ENCODE peak calls at places on chromosomes 7 and 10, in nine cellular contexts. R, K, G, Z, N, I, V, M and E are unnamed samples.

GRCh38 chr7:110774066-110774465 is 316.9 kb upstream of the LRRN3 start:
- DNase-seq in R (peak), K (no peak), G (no peak), Z (no peak), N (no peak), I (no peak), V (no peak), M (no peak), E (no peak)

GRCh38 chr10:49760789-49761188 is 1.3 kb downstream of the OGDHL start:
- DNase-seq in R (no peak), K (no peak), G (no peak), Z (peak), N (no peak), I (no peak), V (no peak), M (no peak), E (peak)

GRCh38 chr7:17463511-17464085 is 165.1 kb downstream of the AHR start:
- DNase-seq in R (no peak), K (no peak), G (peak), Z (no peak), N (no peak), I (no peak), V (no peak), M (no peak), E (no peak)

GRCh38 chr10:80277016-80277415 is 12.4 kb downstream of the MAT1A start:
- DNase-seq in R (no peak), K (no peak), G (no peak), Z (peak), N (no peak), I (no peak), V (no peak), M (no peak), E (no peak)

GRCh38 chr7:128904381-128905197 is 5.9 kb downstream of the KCP start:
- DNase-seq in R (no peak), K (peak), G (peak), Z (no peak), N (no peak), I (no peak), V (peak), M (peak), E (peak)

GRCh38 chr7:73397936-73398335 is 35.6 kb upstream of the FZD9 start:
- DNase-seq in R (no peak), K (no peak), G (no peak), Z (no peak), N (no peak), I (no peak), V (no peak), M (no peak), E (no peak)

GRCh38 chr10:122297583-122297982 is 26.5 kb downstream of the BTBD16 start:
- DNase-seq in R (no peak), K (no peak), G (no peak), Z (no peak), N (no peak), I (no peak), V (no peak), M (no peak), E (no peak)

GRCh38 chr10:24957624-24958435 is 5.4 kb upstream of the PRTFDC1 start:
- DNase-seq in R (no peak), K (no peak), G (peak), Z (no peak), N (no peak), I (no peak), V (peak), M (no peak), E (no peak)

GRCh38 chr10:7610017-7610416 is 56.7 kb downstream of the ITIH5 start:
- DNase-seq in R (no peak), K (no peak), G (no peak), Z (no peak), N (no peak), I (no peak), V (no peak), M (no peak), E (no peak)

GRCh38 chr10:90775351-90776028 is 82.3 kb downstream of the HTR7 start:
- DNase-seq in R (no peak), K (no peak), G (no peak), Z (no peak), N (no peak), I (no peak), V (no peak), M (no peak), E (no peak)

GRCh38 chr7:83271212-83272099 is 108.8 kb upstream of the PCLO start:
- DNase-seq in R (no peak), K (no peak), G (peak), Z (no peak), N (no peak), I (no peak), V (peak), M (no peak), E (no peak)

GRCh38 chr7:159370-160270 is 32.8 kb upstream of the FAM20C start:
- DNase-seq in R (no peak), K (peak), G (no peak), Z (no peak), N (no peak), I (no peak), V (no peak), M (no peak), E (peak)

GRCh38 chr7:26279405-26279804 is 12.3 kb upstream of the SNX10 start:
- DNase-seq in R (no peak), K (no peak), G (no peak), Z (no peak), N (no peak), I (no peak), V (no peak), M (no peak), E (peak)

GRCh38 chr10:72802291-72803118 is 91.0 kb upstream of the OIT3 start:
- DNase-seq in R (no peak), K (no peak), G (peak), Z (no peak), N (no peak), I (no peak), V (no peak), M (no peak), E (no peak)

GRCh38 chr7:103765891-103766290 is 223.6 kb downstream of the RELN start:
- DNase-seq in R (no peak), K (no peak), G (no peak), Z (no peak), N (no peak), I (no peak), V (no peak), M (no peak), E (no peak)

GRCh38 chr7:131608112-131608498 is 51.7 kb upstream of the PODXL start:
- DNase-seq in R (no peak), K (no peak), G (no peak), Z (no peak), N (no peak), I (no peak), V (no peak), M (no peak), E (no peak)

GRCh38 chr10:52652431-52653220 is 120.0 kb downstream of the MBL2 start:
- DNase-seq in R (no peak), K (no peak), G (peak), Z (no peak), N (no peak), I (no peak), V (no peak), M (no peak), E (no peak)

GRCh38 chr7:80827238-80827633 is 91.6 kb downstream of the SEMA3C start:
- DNase-seq in R (peak), K (no peak), G (no peak), Z (no peak), N (no peak), I (no peak), V (no peak), M (no peak), E (no peak)

GRCh38 chr7:155534691-155535090 is 11.7 kb downstream of the CNPY1 start:
- DNase-seq in R (no peak), K (no peak), G (no peak), Z (no peak), N (no peak), I (no peak), V (no peak), M (no peak), E (no peak)

GRCh38 chr7:94258856-94259255 is 135.8 kb upstream of the COL1A2 start:
- DNase-seq in R (no peak), K (no peak), G (no peak), Z (no peak), N (no peak), I (no peak), V (no peak), M (no peak), E (no peak)

GRCh38 chr7:17233643-17234397 is 64.6 kb upstream of the AHR start:
- DNase-seq in R (no peak), K (no peak), G (no peak), Z (no peak), N (no peak), I (no peak), V (no peak), M (no peak), E (no peak)

GRCh38 chr10:87878664-87879459 is 15.4 kb downstream of the PTEN start:
- DNase-seq in R (no peak), K (no peak), G (peak), Z (no peak), N (no peak), I (no peak), V (no peak), M (peak), E (no peak)

GRCh38 chr10:44395902-44396670 is 11.2 kb upstream of the CXCL12 start:
- DNase-seq in R (no peak), K (no peak), G (no peak), Z (no peak), N (peak), I (no peak), V (no peak), M (no peak), E (peak)

GRCh38 chr10:93894516-93895378 is 969 bp downstream of the SLC35G1 start:
- DNase-seq in R (no peak), K (no peak), G (peak), Z (no peak), N (no peak), I (no peak), V (no peak), M (peak), E (no peak)

GRCh38 chr10:53476650-53477312 is 704.2 kb upstream of the MBL2 start:
- DNase-seq in R (no peak), K (no peak), G (no peak), Z (no peak), N (no peak), I (no peak), V (no peak), M (no peak), E (no peak)

GRCh38 chr10:28365840-28366239 is 63.0 kb upstream of the MPP7 start:
- DNase-seq in R (no peak), K (no peak), G (no peak), Z (no peak), N (no peak), I (no peak), V (no peak), M (no peak), E (no peak)

GRCh38 chr7:150351587-150352194 is 10.3 kb upstream of the RARRES2 start:
- DNase-seq in R (no peak), K (no peak), G (no peak), Z (no peak), N (no peak), I (no peak), V (no peak), M (no peak), E (no peak)

GRCh38 chr10:104351919-104352318 is 1.7 kb upstream of the CFAP58 start:
- DNase-seq in R (no peak), K (no peak), G (no peak), Z (no peak), N (no peak), I (no peak), V (no peak), M (no peak), E (no peak)

GRCh38 chr7:36260481-36260880 is 107.4 kb downstream of the EEPD1 start:
- DNase-seq in R (no peak), K (no peak), G (no peak), Z (no peak), N (no peak), I (no peak), V (no peak), M (no peak), E (no peak)

GRCh38 chr7:130732980-130733865 is 784 bp downstream of the KLF14 start:
- DNase-seq in R (peak), K (peak), G (no peak), Z (peak), N (no peak), I (no peak), V (peak), M (peak), E (peak)

GRCh38 chr7:38833329-38833728 is 75.7 kb downstream of the VPS41 start:
- DNase-seq in R (no peak), K (no peak), G (no peak), Z (no peak), N (no peak), I (no peak), V (no peak), M (no peak), E (no peak)

GRCh38 chr10:124612611-124613498 is 131.3 kb downstream of the FAM53B start:
- DNase-seq in R (no peak), K (peak), G (peak), Z (no peak), N (no peak), I (no peak), V (peak), M (peak), E (no peak)

GRCh38 chr10:58952162-58952561 is 224.3 kb upstream of the PHYHIPL start:
- DNase-seq in R (no peak), K (no peak), G (no peak), Z (no peak), N (no peak), I (no peak), V (no peak), M (no peak), E (no peak)

GRCh38 chr7:584122-584465 is 64.4 kb upstream of the PDGFA start:
- DNase-seq in R (no peak), K (no peak), G (no peak), Z (peak), N (no peak), I (no peak), V (no peak), M (no peak), E (peak)

GRCh38 chr10:95071107-95071660 is 1.9 kb upstream of the CYP2C8 start:
- DNase-seq in R (no peak), K (no peak), G (no peak), Z (no peak), N (no peak), I (no peak), V (no peak), M (no peak), E (no peak)

GRCh38 chr10:74825371-74826141 is 844 bp upstream of the KAT6B start:
- DNase-seq in R (no peak), K (peak), G (no peak), Z (peak), N (peak), I (no peak), V (no peak), M (no peak), E (peak)

GRCh38 chr7:47601119-47601880 is 19.4 kb upstream of the TNS3 start:
- DNase-seq in R (no peak), K (no peak), G (peak), Z (no peak), N (no peak), I (no peak), V (no peak), M (no peak), E (no peak)
- TF ChIP-seq POLR2A in R (no peak), K (no peak), G (no peak), Z (no peak), N (no peak), I (no peak), V (no peak), M (no peak), E (no peak)

GRCh38 chr7:20365486-20365885 is 34.8 kb downstream of the ITGB8 start:
- DNase-seq in R (no peak), K (no peak), G (no peak), Z (no peak), N (no peak), I (no peak), V (no peak), M (no peak), E (no peak)
- TF ChIP-seq POLR2AphosphoS5 in R (no peak), K (no peak), G (no peak), Z (no peak), N (no peak), I (no peak), V (no peak), M (no peak), E (no peak)

GRCh38 chr10:23786594-23786993 is 347.7 kb downstream of the OTUD1 start:
- DNase-seq in R (no peak), K (no peak), G (no peak), Z (no peak), N (no peak), I (no peak), V (no peak), M (no peak), E (no peak)
- TF ChIP-seq CTCF in R (no peak), K (no peak), G (no peak), Z (no peak), N (no peak), I (no peak), V (no peak), M (no peak), E (no peak)

GRCh38 chr7:151468214-151469023 is 28.5 kb upstream of the CRYGN start:
- DNase-seq in R (no peak), K (peak), G (no peak), Z (no peak), N (no peak), I (no peak), V (no peak), M (no peak), E (no peak)
- TF ChIP-seq POLR2A in R (no peak), K (no peak), G (no peak), Z (no peak), N (no peak), I (no peak), V (no peak), M (no peak), E (no peak)

DNA sequence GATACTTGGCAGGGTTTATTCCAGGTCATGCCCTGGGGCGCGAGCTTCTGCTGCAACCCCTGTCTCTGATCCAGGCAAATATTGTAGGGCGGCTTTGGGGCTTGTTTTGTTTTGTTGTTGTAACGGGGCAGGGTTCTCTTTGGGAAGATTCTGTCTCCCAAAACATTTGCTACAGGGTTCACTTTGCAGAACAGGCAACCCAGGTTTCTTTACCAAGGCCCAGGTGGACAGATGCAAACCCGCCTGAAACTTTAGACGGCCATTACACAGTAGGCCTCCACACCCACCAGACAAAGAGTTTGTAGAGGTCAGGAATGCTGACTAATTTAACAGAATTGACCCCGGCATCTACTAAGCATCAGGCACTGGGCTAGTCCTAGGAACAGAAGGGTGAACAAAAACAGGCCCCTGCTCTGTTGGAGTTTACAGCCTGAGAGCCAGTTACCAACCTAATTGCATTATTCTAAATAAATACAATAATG is 570 bp upstream of the CDCA7L start:
- DNase-seq in R (no peak), K (no peak), G (no peak), Z (no peak), N (no peak), I (no peak), V (no peak), M (peak), E (no peak)
- TF ChIP-seq POLR2AphosphoS5 in R (no peak), K (no peak), G (no peak), Z (no peak), N (no peak), I (no peak), V (no peak), M (no peak), E (no peak)

DNA sequence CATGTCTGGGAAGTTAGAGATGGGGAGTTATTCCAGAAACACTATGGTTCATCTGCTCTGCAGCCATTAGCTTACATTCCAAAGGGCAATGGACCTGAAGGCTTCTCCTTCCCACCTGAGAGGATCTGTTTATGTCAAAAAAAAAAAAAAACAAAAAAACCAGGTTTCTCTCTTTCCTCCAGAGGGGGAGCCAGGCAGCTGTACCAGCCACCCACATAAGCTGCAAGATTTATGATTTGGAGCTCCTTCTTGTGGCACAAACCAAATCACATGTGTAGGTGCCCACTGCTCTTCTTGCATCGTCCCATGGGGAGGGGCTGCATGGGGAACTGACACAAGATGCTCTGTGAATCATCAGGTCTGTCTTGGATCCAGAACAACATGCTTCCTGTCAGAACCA is 231.6 kb upstream of the IGFBP3 start:
- DNase-seq in R (no peak), K (no peak), G (no peak), Z (no peak), N (no peak), I (no peak), V (no peak), M (no peak), E (no peak)
- TF ChIP-seq CTCF in R (no peak), K (no peak), G (no peak), Z (no peak), N (no peak), I (peak), V (peak), M (no peak), E (no peak)

GRCh38 chr7:24701232-24701898 is 55.9 kb downstream of the GSDME start:
- DNase-seq in R (peak), K (no peak), G (no peak), Z (no peak), N (no peak), I (no peak), V (no peak), M (no peak), E (peak)
- TF ChIP-seq POLR2A in R (no peak), K (no peak), G (no peak), Z (no peak), N (no peak), I (no peak), V (no peak), M (no peak), E (no peak)

DNA sequence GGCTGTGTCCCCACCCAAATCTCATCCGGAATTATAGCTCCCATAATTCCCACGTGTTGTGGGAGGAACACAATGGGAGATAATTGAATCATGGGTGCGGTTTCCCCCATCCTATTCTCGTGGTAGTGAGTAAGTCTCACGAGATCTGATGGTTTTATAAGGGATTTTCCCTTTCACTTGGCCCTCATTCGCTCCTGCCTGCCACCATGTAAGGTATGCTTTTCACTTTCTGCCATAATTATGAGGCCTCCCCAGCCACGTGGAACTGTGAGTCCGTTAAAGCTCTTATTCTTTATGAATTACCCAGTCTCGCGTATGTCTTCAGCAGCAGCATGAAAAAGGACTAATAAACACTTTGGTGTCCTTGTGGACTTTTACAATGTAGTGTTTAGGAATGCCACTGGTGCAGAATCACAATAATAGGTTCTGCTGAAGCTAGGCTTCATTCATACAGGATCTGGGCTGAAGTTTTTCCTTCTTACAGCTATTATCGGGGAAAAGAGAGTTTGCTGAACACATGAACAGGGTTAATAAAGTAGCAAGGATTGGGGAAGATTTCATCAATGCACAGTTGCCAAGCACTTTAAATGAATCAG is 74.3 kb downstream of the CPED1 start:
- DNase-seq in R (no peak), K (no peak), G (no peak), Z (no peak), N (no peak), I (no peak), V (no peak), M (no peak), E (no peak)
- TF ChIP-seq POLR2AphosphoS5 in R (no peak), K (no peak), G (no peak), Z (no peak), N (no peak), I (no peak), V (no peak), M (no peak), E (no peak)

GRCh38 chr10:5889624-5890518 is at the start of the genes ANKRD16 and FBH1:
- DNase-seq in R (peak), K (peak), G (peak), Z (peak), N (peak), I (peak), V (peak), M (peak), E (peak)
- TF ChIP-seq CTCF in R (peak), K (no peak), G (no peak), Z (no peak), N (no peak), I (no peak), V (no peak), M (no peak), E (peak)

DNA sequence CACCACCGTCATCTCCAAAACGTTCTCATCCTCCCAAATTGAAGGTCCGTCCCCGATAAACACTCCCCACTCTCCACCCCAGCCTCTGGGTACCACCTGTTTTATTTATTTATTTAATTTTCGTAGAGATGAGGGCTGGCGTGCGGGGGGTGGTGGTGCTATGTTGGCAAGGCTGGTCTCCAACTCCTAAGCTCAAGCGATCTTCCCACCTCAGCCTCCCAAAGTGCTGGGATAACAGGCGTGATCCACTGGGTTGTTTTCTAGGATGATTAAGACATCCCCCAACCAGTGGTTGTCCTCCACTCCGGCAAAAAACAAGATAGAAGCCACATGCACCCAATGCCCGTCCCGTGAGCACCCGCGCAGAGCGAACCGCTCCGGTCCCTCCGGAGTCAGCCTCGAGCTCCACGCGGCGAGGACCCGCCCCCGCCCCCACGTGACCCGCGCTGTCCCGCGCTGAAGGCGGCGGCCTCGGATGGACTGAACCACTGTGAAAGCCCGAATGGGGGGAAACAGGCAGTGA is 916 bp upstream of the EIF3B start:
- DNase-seq in R (peak), K (peak), G (peak), Z (peak), N (peak), I (peak), V (peak), M (peak), E (peak)
- TF ChIP-seq POLR2A in R (no peak), K (no peak), G (peak), Z (no peak), N (no peak), I (peak), V (peak), M (peak), E (no peak)